ENCODE peak calls at places on chromosomes 6 and 20, in four cellular contexts. M, V, E and I are unnamed samples.

GRCh38 chr20:3890999-3891929 is 2.1 kb downstream of the PANK2 start:
- DNase-seq in M (no peak), V (no peak), E (no peak), I (no peak)

GRCh38 chr6:166286831-166287271 is 21.3 kb downstream of the PRR18 start:
- DNase-seq in M (no peak), V (no peak), E (no peak), I (peak; percentile 62)

GRCh38 chr6:84766118-84766683 is 1.8 kb upstream of the TBX18 start:
- DNase-seq in M (no peak), V (peak; percentile 37), E (no peak), I (peak; percentile 32)

GRCh38 chr6:126300735-126301134 is 39.2 kb upstream of the CENPW start:
- DNase-seq in M (no peak), V (no peak), E (no peak), I (no peak)

GRCh38 chr6:11854418-11855165 is 76.0 kb upstream of the ADTRP start:
- DNase-seq in M (peak; percentile 89), V (no peak), E (no peak), I (no peak)

GRCh38 chr20:43959920-43960227 is 45.2 kb downstream of the TOX2 start:
- DNase-seq in M (no peak), V (no peak), E (no peak), I (no peak)

GRCh38 chr6:116405147-116405546 is 34.4 kb downstream of the DSE start:
- DNase-seq in M (peak; percentile 84), V (no peak), E (no peak), I (no peak)

GRCh38 chr6:169793408-169793807 is 42.0 kb downstream of the ERMARD start:
- DNase-seq in M (no peak), V (peak; percentile 19), E (no peak), I (no peak)

GRCh38 chr20:23035731-23036130 is 619 bp downstream of the SSTR4 start:
- DNase-seq in M (no peak), V (no peak), E (no peak), I (no peak)

GRCh38 chr20:572752-573151 is 29.2 kb upstream of the CSNK2A1 start:
- DNase-seq in M (no peak), V (no peak), E (no peak), I (no peak)

GRCh38 chr6:136823128-136823660 is 802 bp downstream of the PEX7 start:
- DNase-seq in M (no peak), V (no peak), E (no peak), I (no peak)

GRCh38 chr6:35168461-35168861 is 27.3 kb upstream of the TCP11 start:
- DNase-seq in M (no peak), V (no peak), E (no peak), I (no peak)

DNA sequence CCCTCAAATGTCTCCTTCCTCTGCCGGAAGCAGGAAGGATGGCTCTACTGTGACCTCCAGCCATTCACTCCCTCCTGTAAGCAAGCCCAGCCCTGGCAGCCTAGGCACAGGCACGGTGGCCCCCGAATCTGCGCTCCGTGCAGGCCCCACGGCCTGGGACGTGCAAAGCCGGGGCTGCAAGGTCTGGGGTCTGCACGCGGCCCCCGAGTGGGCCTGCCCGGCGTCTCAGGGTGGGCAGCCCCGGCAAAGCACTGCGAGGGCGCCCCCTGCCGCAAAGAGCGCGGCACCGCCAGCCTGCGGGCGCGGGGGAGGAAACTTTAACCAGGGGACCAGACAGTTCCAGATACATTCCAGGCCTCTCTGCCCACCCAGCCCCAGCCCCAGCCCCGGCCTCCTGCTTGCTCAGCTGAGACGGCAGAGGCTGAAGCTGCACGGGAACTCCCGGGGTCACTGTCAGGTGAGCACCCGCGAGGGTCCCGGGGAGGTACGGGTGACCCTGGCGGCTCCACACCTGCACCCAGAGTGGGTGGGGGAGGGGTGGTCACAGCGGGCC is 98.8 kb downstream of the ASXL1 start:
- DNase-seq in M (peak; percentile 17), V (peak; percentile 79), E (no peak), I (peak; percentile 78)
- H2AK5ac ChIP-seq in M (peak overlapping the region; percentile 46), V (no peak overlapping the region), E (peak overlapping the region; percentile 75), I (no peak overlapping the region)

GRCh38 chr6:51342393-51342792 is 523.7 kb downstream of the TFAP2B start:
- DNase-seq in M (no peak), V (no peak), E (no peak), I (no peak)
- H4K5ac ChIP-seq in M (no peak overlapping the region), V (no peak overlapping the region), E (no peak overlapping the region), I (no peak overlapping the region)

DNA sequence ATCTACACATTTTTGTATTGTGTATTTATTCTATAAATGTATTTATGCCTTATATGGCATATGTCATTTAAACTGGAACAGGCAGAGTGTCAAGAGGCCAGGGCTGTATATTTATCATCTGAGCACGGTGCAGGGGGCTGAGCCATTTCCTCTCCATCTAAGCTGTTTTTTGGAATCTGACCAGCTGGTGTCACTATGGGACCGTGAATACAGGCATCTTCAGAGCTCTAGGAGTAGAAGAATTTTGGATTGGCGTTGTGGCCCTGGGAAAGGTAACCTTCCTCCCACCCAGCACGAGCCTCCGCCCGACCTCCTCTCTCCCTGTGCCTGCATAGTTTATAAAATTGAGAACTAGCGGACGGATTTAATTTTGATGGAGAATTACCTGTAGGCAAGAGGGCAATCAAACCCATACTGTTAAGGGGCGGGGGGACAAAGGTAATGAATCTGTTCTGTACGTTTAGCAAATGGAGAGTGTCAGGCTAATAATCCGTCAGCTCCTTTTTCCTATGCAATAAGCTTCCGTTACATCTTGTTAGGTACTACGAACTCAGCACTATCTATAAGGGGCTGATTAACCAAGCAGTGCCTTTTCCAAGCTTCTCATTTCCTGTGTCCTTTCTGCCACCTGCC is 29.0 kb upstream of the EEF1E1 start:
- DNase-seq in M (peak; percentile 70), V (peak; percentile 71), E (peak; percentile 31), I (peak; percentile 86)
- H2AK5ac ChIP-seq in M (no peak overlapping the region), V (no peak overlapping the region), E (no peak overlapping the region), I (no peak overlapping the region)

DNA sequence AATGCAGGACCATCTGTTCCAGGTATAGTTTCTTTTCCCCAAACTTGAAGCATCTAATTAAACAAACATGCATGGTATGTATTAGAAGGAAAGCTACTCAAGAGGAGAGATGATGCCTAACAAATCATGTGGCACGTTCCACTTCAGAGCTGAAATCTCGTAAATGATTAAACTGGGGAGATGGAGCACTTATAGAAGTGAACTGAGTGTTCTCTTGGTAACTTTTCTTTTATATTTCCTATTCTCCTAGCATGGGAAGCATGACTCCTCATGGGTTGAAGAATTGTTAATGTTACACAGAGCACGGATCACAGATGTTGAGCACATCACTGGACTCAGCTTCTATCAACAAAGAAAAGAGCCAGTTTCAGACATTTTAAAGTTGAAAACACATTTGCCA is 61.1 kb downstream of the CCN2 start:
- DNase-seq in M (no peak), V (no peak), E (no peak), I (no peak)
- H4K5ac ChIP-seq in M (no peak overlapping the region), V (no peak overlapping the region), E (no peak overlapping the region), I (no peak overlapping the region)

GRCh38 chr6:163714179-163714578 is 299.7 kb downstream of the QKI start:
- DNase-seq in M (no peak), V (no peak), E (no peak), I (no peak)

GRCh38 chr6:163711615-163712568 is 297.4 kb downstream of the QKI start:
- DNase-seq in M (no peak), V (peak; percentile 43), E (no peak), I (peak; percentile 13)

GRCh38 chr6:163711071-163711470 is 296.6 kb downstream of the QKI start:
- DNase-seq in M (no peak), V (no peak), E (no peak), I (no peak)

GRCh38 chr6:163712981-163713380 is 298.5 kb downstream of the QKI start:
- DNase-seq in M (no peak), V (no peak), E (no peak), I (no peak)

DNA sequence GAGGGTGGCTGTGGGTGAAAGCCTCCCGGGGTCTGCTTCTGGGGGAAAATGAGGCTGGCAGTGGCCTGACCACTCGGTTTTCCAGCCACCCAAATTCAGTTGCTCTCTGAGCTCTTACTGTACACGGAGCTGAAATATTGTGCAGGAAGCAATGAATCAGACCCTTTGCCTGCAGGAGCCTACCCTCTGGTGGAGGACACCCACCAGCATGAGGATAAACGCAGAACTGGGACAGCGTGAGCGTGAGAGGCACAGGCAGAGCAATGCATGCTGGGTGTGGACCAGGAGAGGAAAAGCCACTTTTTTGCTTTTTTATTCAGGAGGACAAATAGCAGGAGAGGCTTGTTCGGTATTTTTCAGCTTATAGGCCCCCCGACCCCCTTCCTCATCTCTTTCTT is 298.1 kb downstream of the QKI start:
- DNase-seq in M (no peak), V (no peak), E (no peak), I (no peak)
- H2AK5ac ChIP-seq in M (no peak overlapping the region), V (no peak overlapping the region), E (no peak overlapping the region), I (no peak overlapping the region)

DNA sequence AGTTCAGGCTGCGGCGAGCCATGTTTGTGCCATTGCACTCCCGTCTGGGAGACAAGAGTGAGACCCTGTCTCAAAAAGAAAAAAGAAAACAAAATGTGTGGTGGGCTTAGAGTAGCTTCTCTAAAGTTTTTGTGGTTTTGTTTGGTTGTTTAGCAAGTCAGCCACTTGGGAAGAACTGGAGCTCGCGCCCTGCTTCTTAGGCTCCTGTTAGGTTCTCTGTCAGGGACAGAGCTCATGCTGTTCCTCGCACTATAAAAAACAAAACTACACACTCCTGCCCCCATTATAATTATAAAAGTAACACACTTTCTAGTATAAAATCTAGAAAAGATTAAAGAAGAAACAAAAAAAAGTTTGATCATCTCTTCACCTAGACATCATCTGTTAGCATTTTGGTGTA is 33.0 kb downstream of the GMPR start:
- DNase-seq in M (no peak), V (no peak), E (no peak), I (no peak)
- H4K5ac ChIP-seq in M (no peak overlapping the region), V (no peak overlapping the region), E (no peak overlapping the region), I (no peak overlapping the region)

DNA sequence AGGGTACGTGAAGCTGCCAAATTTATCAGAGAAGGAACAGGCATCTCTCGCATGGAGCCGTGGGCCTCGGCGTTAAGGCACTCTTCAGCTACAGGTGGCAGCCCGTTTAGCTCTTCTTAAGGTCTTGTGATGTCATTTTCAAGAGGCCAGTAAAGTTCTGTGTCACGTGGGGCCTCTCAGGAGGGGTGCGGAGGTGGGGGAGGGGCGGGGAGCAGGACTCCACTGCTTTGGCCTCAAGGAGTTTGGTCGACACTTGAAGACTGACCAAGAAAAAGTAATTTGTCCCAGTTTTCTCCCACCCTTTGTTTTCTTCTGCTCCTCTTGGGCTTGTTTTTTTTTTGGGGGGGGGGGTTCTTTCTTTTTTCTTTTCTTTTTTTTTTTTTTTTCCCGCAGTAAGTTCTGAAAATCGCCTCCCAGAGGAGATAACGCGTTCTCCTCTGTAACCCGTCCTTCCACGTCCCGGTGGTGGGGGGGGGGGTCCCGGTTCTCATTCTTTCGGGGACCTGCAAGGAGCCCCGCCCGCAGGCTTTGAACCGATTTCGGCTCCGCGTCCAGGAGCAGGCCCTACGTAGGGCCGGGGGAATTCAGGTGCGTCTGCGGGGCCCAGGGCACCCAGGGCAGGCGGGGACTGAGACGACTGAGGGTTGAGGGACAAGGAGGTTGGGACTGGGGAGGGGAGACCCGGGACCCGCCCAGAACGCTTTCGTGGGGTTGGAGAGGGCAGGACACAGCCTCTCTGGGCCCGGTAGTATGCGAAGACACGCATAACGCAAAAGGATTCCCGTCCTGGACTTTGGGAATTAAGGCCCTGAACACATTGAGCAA is 26.0 kb downstream of the GPX6 start:
- DNase-seq in M (peak; percentile 74), V (peak; percentile 92), E (peak; percentile 77), I (peak; percentile 97)
- H2AK5ac ChIP-seq in M (no peak overlapping the region), V (no peak overlapping the region), E (no peak overlapping the region), I (no peak overlapping the region)

GRCh38 chr6:87670707-87671106 is 31.3 kb downstream of the AKIRIN2 start:
- DNase-seq in M (no peak), V (no peak), E (no peak), I (no peak)

GRCh38 chr6:87669051-87669450 is 33.0 kb downstream of the AKIRIN2 start:
- DNase-seq in M (no peak), V (no peak), E (no peak), I (no peak)

GRCh38 chr6:87673237-87673636 is 28.8 kb downstream of the AKIRIN2 start:
- DNase-seq in M (no peak), V (no peak), E (no peak), I (no peak)

GRCh38 chr6:87672641-87673040 is 29.4 kb downstream of the AKIRIN2 start:
- DNase-seq in M (no peak), V (no peak), E (no peak), I (no peak)

GRCh38 chr6:87671555-87672029 is 30.4 kb downstream of the AKIRIN2 start:
- DNase-seq in M (no peak), V (no peak), E (no peak), I (no peak)
- H4K5ac ChIP-seq in M (no peak overlapping the region), V (no peak overlapping the region), E (no peak overlapping the region), I (no peak overlapping the region)